ENCODE peak calls at places on chromosomes 1 and 21, in seven cellular contexts. A, F, I, K, V, W and Q are unnamed samples.

GRCh38 chr1:154809436-154810413 is 60.4 kb downstream of the KCNN3 start:
- DNase-seq in I (peak), V (no peak), W (peak), K (no peak), A (no peak), F (no peak), Q (peak)

GRCh38 chr1:15277370-15277769 is 30.3 kb downstream of the FHAD1 start:
- DNase-seq in K (no peak), W (no peak), F (no peak), A (no peak), I (no peak), V (no peak), Q (no peak)

GRCh38 chr1:91885716-91886506 is at the start of gene TGFBR3:
- DNase-seq in K (peak), F (peak), W (peak), V (no peak), A (peak), I (peak), Q (peak)

GRCh38 chr1:14441302-14441741 is 157.2 kb upstream of the KAZN start:
- DNase-seq in W (peak), F (no peak), I (peak), V (no peak), A (no peak), K (no peak), Q (no peak)

GRCh38 chr1:81590171-81590570 is 210.6 kb upstream of the ADGRL2 start:
- DNase-seq in K (no peak), V (no peak), A (no peak), W (no peak), F (no peak), I (peak), Q (no peak)

GRCh38 chr1:228013322-228014234 is 6.8 kb downstream of the WNT3A start:
- DNase-seq in A (no peak), V (no peak), F (no peak), W (peak), I (no peak), K (no peak), Q (no peak)

GRCh38 chr1:67793562-67793961 is 39.7 kb downstream of the GNG12 start:
- DNase-seq in I (peak), W (no peak), K (no peak), V (no peak), A (no peak), F (no peak), Q (peak)

GRCh38 chr1:36387141-36387949 is 1.6 kb upstream of the STK40 start:
- DNase-seq in F (peak), V (no peak), I (peak), W (peak), K (peak), A (no peak), Q (peak)

GRCh38 chr1:41618066-41618825 is 133.8 kb upstream of the EDN2 start:
- DNase-seq in F (no peak), I (peak), A (no peak), K (no peak), V (no peak), W (no peak), Q (no peak)

GRCh38 chr1:6519935-6520621 is 28.6 kb upstream of the PLEKHG5 start:
- DNase-seq in I (peak), A (peak), F (peak), W (peak), K (peak), V (peak), Q (peak)

GRCh38 chr1:203041351-203041932 is 15.2 kb downstream of the PPFIA4 start:
- DNase-seq in V (no peak), I (no peak), K (peak), W (no peak), A (no peak), F (no peak), Q (no peak)

GRCh38 chr1:193431265-193431977 is 245.0 kb upstream of the B3GALT2 start:
- DNase-seq in W (no peak), V (no peak), A (no peak), K (no peak), I (no peak), F (no peak), Q (no peak)

GRCh38 chr1:20366076-20366765 is 75.5 kb downstream of the VWA5B1 start:
- DNase-seq in W (no peak), V (no peak), I (peak), F (no peak), K (no peak), A (peak), Q (no peak)

GRCh38 chr21:38770660-38771059 is 35.1 kb upstream of the ETS2 start:
- DNase-seq in V (no peak), F (no peak), I (no peak), A (no peak), K (no peak), W (no peak), Q (no peak)

GRCh38 chr1:15155760-15156743 is 2.5 kb downstream of the TMEM51 start:
- DNase-seq in F (no peak), V (no peak), A (no peak), W (no peak), I (no peak), K (no peak), Q (peak)

GRCh38 chr1:226498690-226499008 is 49.9 kb upstream of the STUM start:
- DNase-seq in F (no peak), K (no peak), I (no peak), W (no peak), V (no peak), A (peak), Q (no peak)

DNA sequence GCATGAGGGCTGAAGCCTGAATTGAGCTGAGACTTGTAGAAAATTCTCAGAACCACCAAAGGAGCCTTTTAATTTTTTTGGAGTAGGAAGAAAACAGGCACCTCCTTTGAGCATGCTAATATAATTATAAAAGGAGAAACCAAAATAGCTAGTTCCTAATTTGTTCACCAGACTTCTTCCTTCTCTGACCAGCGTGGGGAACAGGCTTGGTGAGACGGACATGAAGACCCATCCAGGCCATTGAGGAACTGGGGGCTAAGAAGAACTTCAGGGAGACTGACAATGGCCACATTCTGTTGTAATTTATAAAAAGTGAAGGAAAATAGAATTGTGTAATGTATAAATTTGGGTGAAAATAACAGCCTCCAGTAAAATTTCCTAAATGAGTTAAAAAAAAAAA is 62.6 kb downstream of the MAN1C1 start:
- DNase-seq in W (no peak), V (no peak), A (no peak), I (no peak), K (no peak), F (no peak), Q (no peak)
- H3K4ac ChIP-seq in W (no peak), V (no peak), A (no peak), I (no peak), K (no peak), F (no peak), Q (no peak)

GRCh38 chr1:229344139-229344538 is 1.3 kb upstream of the CCSAP start:
- DNase-seq in K (no peak), A (no peak), V (no peak), F (no peak), W (no peak), I (no peak), Q (no peak)
- H3K4me2 ChIP-seq in K (no peak), A (no peak), V (peak), F (no peak), W (no peak), I (no peak), Q (no peak)

DNA sequence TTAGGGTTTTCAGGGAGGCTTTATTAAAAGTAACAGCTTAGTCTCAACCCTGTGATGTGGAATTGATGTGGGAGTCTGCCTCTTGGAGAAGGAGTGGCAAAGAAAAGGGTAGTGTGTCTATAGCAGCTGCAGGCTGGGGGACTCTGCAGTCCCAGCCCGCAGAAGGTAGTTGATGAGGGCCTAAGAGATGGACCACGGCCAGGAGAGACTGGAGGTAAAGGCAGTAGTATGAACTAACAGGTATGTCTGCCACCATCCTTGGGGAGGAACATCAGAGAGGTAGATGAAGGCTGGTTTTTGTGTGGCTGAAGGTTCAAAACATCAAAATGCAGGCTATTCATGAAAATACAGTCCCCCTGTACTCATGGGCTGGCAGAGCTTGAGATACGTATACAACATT is 112.1 kb downstream of the KCTD3 start:
- DNase-seq in V (no peak), W (no peak), F (no peak), A (no peak), I (no peak), K (no peak), Q (no peak)
- H3K18ac ChIP-seq in V (no peak), W (no peak), F (no peak), A (no peak), I (no peak), K (no peak), Q (no peak)

GRCh38 chr1:196861429-196861828 is 26.4 kb upstream of the CFHR4 start:
- DNase-seq in I (no peak), A (no peak), F (no peak), K (no peak), V (no peak), W (no peak), Q (no peak)
- H3K4ac ChIP-seq in I (no peak), A (no peak), F (no peak), K (no peak), V (no peak), W (no peak), Q (no peak)

DNA sequence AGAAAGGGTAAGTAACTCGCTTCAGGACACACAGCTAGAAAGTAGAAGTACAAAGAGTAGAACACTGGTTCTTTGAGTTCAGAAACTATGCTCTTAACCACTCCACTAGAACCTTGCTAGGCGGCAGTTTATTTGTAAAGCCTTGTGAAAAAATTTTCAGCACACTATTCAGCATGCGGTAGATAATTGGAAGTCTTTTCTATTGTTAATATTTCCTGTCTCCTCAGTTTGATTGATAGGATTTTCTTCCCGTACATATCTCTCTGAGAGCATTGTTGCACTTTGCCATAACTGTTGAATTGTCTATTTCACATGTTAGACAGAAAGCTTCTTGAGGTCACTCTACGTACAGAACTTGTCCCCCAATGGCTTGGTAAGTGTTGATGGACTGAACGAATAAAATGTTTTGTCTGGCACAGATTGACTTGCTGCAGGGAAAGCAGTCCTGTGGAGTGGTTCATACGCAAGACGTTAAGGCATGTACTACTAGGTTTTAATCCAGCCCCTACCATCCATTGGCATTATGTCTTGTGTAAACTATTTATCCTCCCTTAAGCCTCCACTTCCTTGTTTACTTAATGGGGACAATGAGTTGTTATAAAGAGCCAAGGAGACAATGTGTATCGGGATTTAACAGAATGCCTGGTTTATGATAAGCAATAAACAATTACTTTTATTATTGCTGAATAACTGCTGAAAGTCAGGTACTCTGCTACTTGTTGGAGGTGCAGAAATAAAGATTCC is 35.8 kb downstream of the C1orf21 start:
- DNase-seq in V (no peak), I (no peak), A (no peak), W (no peak), K (no peak), F (no peak), Q (peak)
- H3K4me2 ChIP-seq in V (no peak), I (no peak), A (no peak), W (no peak), K (no peak), F (no peak), Q (no peak)

DNA sequence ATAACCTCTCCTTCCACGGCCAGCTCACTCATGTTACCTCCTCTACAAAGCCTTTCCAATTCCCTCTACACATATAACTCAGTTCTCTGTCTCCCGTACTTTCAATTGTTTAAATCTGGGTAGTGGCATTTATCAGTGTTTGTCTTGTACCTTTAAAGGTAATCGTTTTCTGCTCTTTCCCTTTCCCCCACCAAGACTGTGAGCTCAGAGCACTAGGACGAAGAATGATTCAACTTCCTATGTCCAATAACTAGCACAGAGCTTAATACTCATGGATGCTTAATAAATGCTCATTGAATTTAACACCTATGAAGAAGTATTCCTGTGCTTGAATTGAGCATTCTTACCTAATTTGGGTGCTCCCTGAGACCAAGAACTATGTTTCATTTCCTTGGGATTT is 30.7 kb upstream of the C1orf185 start:
- DNase-seq in K (no peak), V (no peak), A (no peak), F (no peak), W (no peak), I (no peak), Q (no peak)
- H3K18ac ChIP-seq in K (no peak), V (no peak), A (no peak), F (no peak), W (no peak), I (no peak), Q (no peak)